ENCODE peak calls at places on chromosomes 16 and 17, in nine cellular contexts. T is stimulated activated CD8-positive, alpha-beta memory T cell treated with anti-CD3 and anti-CD28 coated beads, Interleukin-15, amount 100 ng/mL, for 24 hours; I is hippocampal formation; P is NCI-H1930; L is astrocyte of the cerebellum; W is OCI-M1; V is mucosa of gallbladder; X is A549; U is T-helper 17 cell. Z is an unnamed sample.

GRCh38 chr17:5821057-5821456 is 236.7 kb upstream of the NLRP1 start:
- DNase-seq in P (no peak), T (no peak), U (no peak), I (no peak), W (no peak), V (no peak), L (no peak), X (no peak), Z (peak)

GRCh38 chr17:19487009-19487600 is 46.5 kb upstream of the SLC47A1 start:
- DNase-seq in U (no peak), V (no peak), W (no peak), T (no peak), P (no peak), I (no peak), X (no peak), L (no peak), Z (no peak)

GRCh38 chr16:85204242-85205010 is 92.2 kb upstream of the CIBAR2 start:
- DNase-seq in U (no peak), V (no peak), T (no peak), L (no peak), X (no peak), P (no peak), I (no peak), W (no peak), Z (no peak)

GRCh38 chr17:32302860-32303649 is 37.4 kb downstream of the RHBDL3 start:
- DNase-seq in P (no peak), U (no peak), T (no peak), X (no peak), L (no peak), W (no peak), V (no peak), I (no peak), Z (no peak)

GRCh38 chr17:82879241-82879640 is 39.4 kb upstream of the ZNF750 start:
- DNase-seq in P (no peak), W (no peak), L (no peak), U (no peak), X (no peak), T (no peak), V (no peak), I (no peak), Z (no peak)

GRCh38 chr16:11966173-11966572 is 1.2 kb downstream of the TNFRSF17 start:
- DNase-seq in T (no peak), I (no peak), U (no peak), W (no peak), P (no peak), X (no peak), L (no peak), V (no peak), Z (no peak)

GRCh38 chr16:26161461-26162180 is 469.9 kb downstream of the HS3ST4 start:
- DNase-seq in I (no peak), U (no peak), T (no peak), V (no peak), L (no peak), X (no peak), P (no peak), W (no peak), Z (no peak)

GRCh38 chr16:4114257-4115208 is 1.7 kb downstream of the ADCY9 start:
- DNase-seq in U (no peak), I (no peak), W (no peak), L (no peak), X (no peak), V (no peak), P (no peak), T (no peak), Z (no peak)

GRCh38 chr17:49739662-49740271 is 24.2 kb downstream of the FAM117A start:
- DNase-seq in W (peak), X (no peak), T (peak), U (peak), V (peak), L (no peak), I (no peak), P (no peak), Z (peak)

GRCh38 chr17:73396429-73397277 is 84.9 kb upstream of the CDC42EP4 start:
- DNase-seq in T (no peak), V (no peak), I (no peak), L (peak), W (no peak), U (no peak), P (no peak), X (no peak), Z (no peak)

GRCh38 chr17:27577884-27578717 is 52.9 kb upstream of the LGALS9 start:
- DNase-seq in U (no peak), T (no peak), L (no peak), W (peak), P (no peak), I (no peak), X (no peak), V (no peak), Z (no peak)

GRCh38 chr17:81422776-81423697 is 27.8 kb downstream of the BAHCC1 start:
- DNase-seq in X (peak), I (no peak), U (no peak), W (no peak), L (peak), P (no peak), V (peak), T (no peak), Z (no peak)

GRCh38 chr17:21397341-21398050 is 21.3 kb downstream of the KCNJ12 start:
- DNase-seq in L (peak), V (no peak), X (no peak), I (no peak), U (no peak), W (no peak), P (no peak), T (no peak), Z (no peak)

GRCh38 chr16:23771027-23771426 is 16.2 kb downstream of the CHP2 start:
- DNase-seq in L (no peak), W (no peak), X (no peak), I (no peak), U (no peak), V (no peak), P (no peak), T (no peak), Z (no peak)

GRCh38 chr16:81316176-81316496 is 1.4 kb downstream of the GAN start:
- DNase-seq in V (no peak), U (no peak), I (no peak), P (no peak), L (no peak), W (no peak), T (no peak), X (no peak), Z (no peak)

GRCh38 chr17:66296289-66296725 is 6.1 kb upstream of the PRKCA start:
- DNase-seq in T (no peak), U (no peak), V (no peak), P (no peak), I (no peak), W (no peak), L (no peak), X (no peak), Z (no peak)

GRCh38 chr16:86171329-86171728 is 272.4 kb downstream of the IRF8 start:
- DNase-seq in X (no peak), V (no peak), U (no peak), I (no peak), L (no peak), P (no peak), T (no peak), W (no peak), Z (no peak)

GRCh38 chr16:4058386-4058785 is 57.9 kb downstream of the ADCY9 start:
- DNase-seq in P (no peak), T (no peak), L (no peak), W (no peak), X (no peak), I (no peak), V (no peak), U (no peak), Z (no peak)

GRCh38 chr16:81581107-81581506 is 136.5 kb downstream of the CMIP start:
- DNase-seq in V (peak), W (no peak), I (no peak), T (no peak), X (no peak), P (no peak), L (no peak), U (no peak), Z (no peak)

GRCh38 chr17:12047977-12048376 is 27.3 kb downstream of the MAP2K4 start:
- DNase-seq in L (no peak), V (no peak), W (peak), T (no peak), X (no peak), U (no peak), I (no peak), P (no peak), Z (no peak)

GRCh38 chr16:63289834-63290460 is 1253.7 kb upstream of the CDH8 start:
- DNase-seq in W (peak), V (peak), I (peak), X (peak), T (no peak), U (no peak), L (peak), P (peak), Z (no peak)

GRCh38 chr16:29984137-29984763 is 10.6 kb downstream of the TAOK2 start:
- DNase-seq in L (no peak), X (no peak), V (no peak), I (no peak), T (no peak), P (no peak), U (no peak), W (no peak), Z (no peak)

GRCh38 chr16:54040975-54041374 is 245.6 kb downstream of the IRX3 start:
- DNase-seq in V (no peak), U (no peak), I (no peak), P (no peak), X (no peak), T (no peak), W (no peak), L (no peak), Z (no peak)

GRCh38 chr17:17344507-17345293 is 41.5 kb downstream of the NT5M start:
- DNase-seq in U (no peak), P (no peak), T (no peak), I (no peak), X (no peak), L (no peak), V (no peak), W (no peak), Z (no peak)

GRCh38 chr16:69012906-69013305 is 92.5 kb upstream of the HAS3 start:
- DNase-seq in L (no peak), T (no peak), X (no peak), P (no peak), V (no peak), U (no peak), W (no peak), I (no peak), Z (no peak)

GRCh38 chr17:81865733-81866439 is 5.3 kb downstream of the ARHGDIA start:
- DNase-seq in L (no peak), T (no peak), V (peak), W (no peak), P (no peak), U (no peak), I (no peak), X (no peak), Z (peak)

Z was measured in stimulated activated naive B cell treated with anti-CD40 and anti-IgM and Interleukin-4, amounts not matched to agents 10 μg/mL and 1 μg/mL and 100 μg/mL, for 72 hours.